ENCODE peak calls at places on chromosomes 13 and 19, in eight cellular contexts. B is heart right ventricle, E is cardiac muscle cell, O is stomach, Q is upper lobe of left lung, I is osteoblast, A is pancreas, L is transverse colon. T is an unnamed sample. For H3K4me1, the result is how much of the 10 kb centered on the place peaks cover.

GRCh38 chr19:10270616-10271394 is at the start of gene ICAM1:
- DNase-seq in B (peak), E (no peak), O (peak), Q (peak), I (peak), A (peak), L (peak), T (peak)

GRCh38 chr13:70353096-70353495 is 244.8 kb upstream of the KLHL1 start:
- DNase-seq in B (no peak), E (no peak), O (no peak), Q (no peak), I (no peak), A (no peak), L (no peak), T (no peak)

GRCh38 chr19:43957891-43958290 is 6.9 kb downstream of the ZNF221 start:
- DNase-seq in B (no peak), E (no peak), O (no peak), Q (no peak), I (no peak), A (no peak), L (no peak), T (no peak)

GRCh38 chr13:41411536-41411935 is 45.8 kb upstream of the RGCC start:
- DNase-seq in B (no peak), E (no peak), O (no peak), Q (no peak), I (peak), A (no peak), L (no peak), T (no peak)

GRCh38 chr19:3849092-3849491 is 19.7 kb downstream of the ZFR2 start:
- DNase-seq in B (no peak), E (peak), O (peak), Q (no peak), I (peak), A (no peak), L (peak), T (no peak)

GRCh38 chr19:33295621-33296472 is 6.5 kb downstream of the CEBPA start:
- DNase-seq in B (no peak), E (no peak), O (no peak), Q (no peak), I (peak), A (no peak), L (no peak), T (no peak)

GRCh38 chr19:10776900-10777650 is 58.9 kb downstream of the TMED1 start:
- DNase-seq in B (no peak), E (no peak), O (no peak), Q (no peak), I (no peak), A (no peak), L (peak), T (no peak)

GRCh38 chr19:3366761-3367571 is 583 bp downstream of the NFIC start:
- DNase-seq in B (peak), E (peak), O (no peak), Q (peak), I (peak), A (peak), L (peak), T (peak)

GRCh38 chr19:18425515-18426415 is 6.6 kb downstream of the SSBP4 start:
- DNase-seq in B (peak), E (no peak), O (no peak), Q (peak), I (peak), A (no peak), L (peak), T (peak)

GRCh38 chr13:44431150-44431549 is 57.5 kb downstream of the SERP2 start:
- DNase-seq in B (no peak), E (peak), O (no peak), Q (no peak), I (no peak), A (no peak), L (peak), T (no peak)

GRCh38 chr19:2636897-2637683 is 65.4 kb downstream of the GNG7 start:
- DNase-seq in B (peak), E (peak), O (peak), Q (peak), I (peak), A (peak), L (peak), T (peak)

GRCh38 chr13:75959861-75960481 is 323.8 kb downstream of the LMO7 start:
- DNase-seq in B (no peak), E (no peak), O (no peak), Q (no peak), I (no peak), A (no peak), L (no peak), T (no peak)

GRCh38 chr19:51706885-51707284 is 13.8 kb downstream of the SPACA6 start:
- DNase-seq in B (no peak), E (no peak), O (no peak), Q (no peak), I (no peak), A (no peak), L (no peak), T (no peak)

GRCh38 chr19:42658148-42658547 is 63.4 kb upstream of the CEACAM8 start:
- DNase-seq in B (no peak), E (no peak), O (no peak), Q (no peak), I (no peak), A (no peak), L (no peak), T (no peak)

GRCh38 chr19:23999821-24000610 is 85.3 kb downstream of the ZNF726 start:
- DNase-seq in B (no peak), E (no peak), O (no peak), Q (no peak), I (peak), A (no peak), L (no peak), T (no peak)

GRCh38 chr13:47168086-47168485 is 271.2 kb upstream of the HTR2A start:
- DNase-seq in B (no peak), E (no peak), O (no peak), Q (no peak), I (peak), A (no peak), L (no peak), T (no peak)

GRCh38 chr13:47170971-47171370 is 274.1 kb upstream of the HTR2A start:
- DNase-seq in B (no peak), E (no peak), O (no peak), Q (no peak), I (no peak), A (no peak), L (no peak), T (no peak)

GRCh38 chr13:47166341-47166740 is 269.5 kb upstream of the HTR2A start:
- DNase-seq in B (no peak), E (no peak), O (no peak), Q (no peak), I (no peak), A (no peak), L (no peak), T (no peak)
- TF ChIP-seq CTCF in B (no peak), E (no peak), O (no peak), Q (no peak), I (no peak), A (no peak), L (no peak), T (no peak)

DNA sequence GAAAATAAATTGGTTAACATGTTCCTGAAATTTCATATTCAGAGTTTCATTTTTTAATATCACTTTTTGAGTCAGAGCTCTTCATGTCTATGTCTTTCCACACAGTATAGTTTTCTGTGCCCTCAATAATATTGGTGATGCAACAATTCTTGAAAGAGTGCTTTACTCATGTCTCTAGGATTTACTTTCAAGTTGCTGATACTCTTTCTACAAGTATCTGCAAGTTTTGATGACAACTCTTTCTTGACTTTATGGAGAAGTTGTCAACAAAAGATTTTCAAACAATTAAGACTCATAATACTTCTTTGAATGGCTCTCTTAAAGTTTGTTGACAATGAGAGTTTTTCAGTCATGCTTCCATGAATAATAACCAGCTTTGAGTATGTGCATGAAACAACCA is 561.7 kb downstream of the DIAPH3 start:
- DNase-seq in B (no peak), E (no peak), O (no peak), Q (no peak), I (peak), A (no peak), L (no peak), T (no peak)
- H3K4me3 ChIP-seq in B (no peak), E (no peak), O (no peak), Q (no peak), I (no peak), A (no peak), L (no peak), T (no peak)

DNA sequence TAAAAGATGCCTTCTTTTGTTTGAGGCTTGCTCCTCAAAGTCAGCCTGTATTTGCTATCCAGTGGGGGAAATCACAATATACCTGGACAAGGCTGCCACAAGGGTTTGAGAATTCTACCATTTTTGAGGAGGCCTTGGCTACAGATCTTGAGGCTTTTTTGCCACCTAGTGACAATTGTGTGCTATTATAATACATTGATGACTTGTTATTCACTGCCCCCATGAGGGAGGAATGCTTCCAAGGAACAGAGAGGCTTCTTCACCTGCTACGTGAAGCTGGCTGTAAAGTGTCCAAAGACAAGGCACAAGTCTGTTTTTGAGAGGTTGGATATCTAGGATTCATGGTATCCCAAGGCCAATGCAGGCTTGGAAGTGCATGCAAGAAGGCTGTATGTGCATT is 72.5 kb downstream of the ZNF708 start:
- DNase-seq in B (no peak), E (peak), O (no peak), Q (no peak), I (no peak), A (no peak), L (no peak), T (no peak)
- H3K4me1 ChIP-seq in B (under half), E (under half), O (under half), Q (under half), I (under half), A (under half), L (under half), T (under half)

DNA sequence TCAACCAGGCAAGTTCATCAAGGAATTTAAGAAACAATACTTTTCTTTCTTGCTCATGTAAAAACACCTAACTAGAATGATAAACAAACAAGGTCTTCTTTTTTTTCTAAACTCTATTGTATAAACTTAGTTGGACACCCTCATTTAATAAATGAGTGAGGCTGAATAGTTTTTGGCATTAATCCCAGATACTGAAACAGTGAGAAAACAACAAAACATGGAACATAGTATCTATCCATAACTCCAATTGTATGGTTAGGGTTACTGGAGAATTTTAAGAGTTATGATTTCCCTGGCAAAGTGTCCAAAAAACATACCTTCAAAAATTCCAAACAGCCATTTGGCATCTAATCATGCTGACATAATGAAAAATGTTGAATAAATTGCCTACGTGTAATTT is 5.8 kb upstream of the POMP start:
- DNase-seq in B (no peak), E (no peak), O (no peak), Q (no peak), I (no peak), A (no peak), L (no peak), T (no peak)
- TF ChIP-seq CTCF in B (no peak), E (no peak), O (no peak), Q (no peak), I (no peak), A (no peak), L (no peak), T (no peak)

DNA sequence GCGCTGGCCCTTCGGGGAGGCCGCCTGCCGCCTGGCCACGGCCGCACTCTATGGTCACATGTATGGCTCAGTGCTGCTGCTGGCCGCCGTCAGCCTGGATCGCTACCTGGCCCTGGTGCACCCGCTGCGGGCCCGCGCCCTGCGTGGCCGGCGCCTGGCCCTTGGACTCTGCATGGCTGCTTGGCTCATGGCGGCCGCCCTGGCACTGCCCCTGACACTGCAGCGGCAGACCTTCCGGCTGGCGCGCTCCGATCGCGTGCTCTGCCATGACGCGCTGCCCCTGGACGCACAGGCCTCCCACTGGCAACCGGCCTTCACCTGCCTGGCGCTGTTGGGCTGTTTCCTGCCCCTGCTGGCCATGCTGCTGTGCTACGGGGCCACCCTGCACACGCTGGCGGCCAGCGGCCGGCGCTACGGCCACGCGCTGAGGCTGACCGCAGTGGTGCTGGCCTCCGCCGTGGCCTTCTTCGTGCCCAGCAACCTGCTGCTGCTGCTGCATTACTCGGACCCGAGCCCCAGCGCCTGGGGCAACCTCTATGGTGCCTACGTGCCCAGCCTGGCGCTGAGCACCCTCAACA is 1.2 kb downstream of the F2RL3 start:
- DNase-seq in B (no peak), E (no peak), O (no peak), Q (peak), I (peak), A (no peak), L (no peak), T (no peak)
- H3K4me3 ChIP-seq in B (no peak), E (no peak), O (no peak), Q (peak), I (no peak), A (no peak), L (no peak), T (no peak)

GRCh38 chr19:53991224-53992113 is at the start of gene CACNG6:
- DNase-seq in B (no peak), E (peak), O (peak), Q (no peak), I (peak), A (peak), L (no peak), T (no peak)
- H3K4me1 ChIP-seq in B (under half), E (under half), O (under half), Q (under half), I (under half), A (under half), L (under half), T (under half)

T was measured in uterus.